ENCODE peak calls at places on chromosomes 2 and 18, in four cellular contexts. E, Z, K and R are unnamed samples.

GRCh38 chr2:28155627-28156026 is 237.0 kb upstream of the FOSL2 start:
- DNase-seq in E (peak; percentile 58), Z (no peak), K (peak; percentile 51), R (no peak)

GRCh38 chr2:209495855-209496585 is 72.2 kb downstream of the MAP2 start:
- DNase-seq in E (no peak), Z (no peak), K (no peak), R (peak; percentile 54)

GRCh38 chr2:217742276-217742675 is 260.5 kb downstream of the TNS1 start:
- DNase-seq in E (no peak), Z (no peak), K (no peak), R (no peak)

GRCh38 chr2:145595296-145595695 is 1075.4 kb upstream of the ZEB2 start:
- DNase-seq in E (no peak), Z (no peak), K (no peak), R (no peak)

GRCh38 chr2:127197475-127198385 is 22.4 kb downstream of the CYP27C1 start:
- DNase-seq in E (peak; percentile 85), Z (peak; percentile 70), K (peak; percentile 75), R (peak; percentile 33)

GRCh38 chr2:138827426-138828054 is 47.4 kb upstream of the NXPH2 start:
- DNase-seq in E (peak; percentile 72), Z (no peak), K (no peak), R (peak; percentile 57)

GRCh38 chr2:9095690-9096089 is 92.2 kb upstream of the MBOAT2 start:
- DNase-seq in E (peak; percentile 63), Z (no peak), K (peak; percentile 93), R (no peak)

GRCh38 chr2:10071595-10071994 is 8.6 kb downstream of the CYS1 start:
- DNase-seq in E (no peak), Z (no peak), K (no peak), R (no peak)

GRCh38 chr2:6993230-6993640 is 76.0 kb downstream of the RNF144A start:
- DNase-seq in E (no peak), Z (no peak), K (no peak), R (no peak)

GRCh38 chr2:43226955-43227829 is 786 bp upstream of the ZFP36L2 start:
- DNase-seq in E (peak; percentile 88), Z (peak; percentile 73), K (peak; percentile 84), R (peak; percentile 33)

GRCh38 chr2:25378731-25379490 is 37.2 kb upstream of the DNMT3A start:
- DNase-seq in E (no peak), Z (peak; percentile 15), K (no peak), R (no peak)

GRCh38 chr2:166651080-166651675 is 157.1 kb upstream of the SCN7A start:
- DNase-seq in E (no peak), Z (no peak), K (no peak), R (peak; percentile 65)

GRCh38 chr2:121884515-121884915 is 129.1 kb downstream of the TSN start:
- DNase-seq in E (no peak), Z (no peak), K (no peak), R (no peak)

GRCh38 chr2:100967716-100968115 is 34.4 kb upstream of the RPL31 start:
- DNase-seq in E (no peak), Z (no peak), K (no peak), R (no peak)

GRCh38 chr2:106115665-106116064 is 78.4 kb downstream of the UXS1 start:
- DNase-seq in E (no peak), Z (no peak), K (no peak), R (no peak)

GRCh38 chr2:222572264-222572721 is 83.6 kb downstream of the FARSB start:
- DNase-seq in E (no peak), Z (no peak), K (no peak), R (no peak)

GRCh38 chr2:120675460-120676130 is 60.1 kb upstream of the GLI2 start:
- DNase-seq in E (peak; percentile 73), Z (peak; percentile 55), K (peak; percentile 83), R (no peak)

GRCh38 chr2:165015052-165015642 is 59.8 kb upstream of the SLC38A11 start:
- DNase-seq in E (peak; percentile 84), Z (peak; percentile 56), K (peak; percentile 74), R (peak; percentile 54)

GRCh38 chr18:36848609-36849008 is 19.7 kb downstream of the KIAA1328 start:
- DNase-seq in E (no peak), Z (no peak), K (no peak), R (no peak)

GRCh38 chr2:153287109-153287801 is 191.3 kb downstream of the RPRM start:
- DNase-seq in E (peak; percentile 90), Z (no peak), K (peak; percentile 80), R (no peak)

GRCh38 chr2:226600184-226600583 is 199.4 kb downstream of the IRS1 start:
- DNase-seq in E (no peak), Z (no peak), K (peak; percentile 11), R (no peak)

GRCh38 chr2:3424171-3424795 is 44.8 kb downstream of the TRAPPC12 start:
- DNase-seq in E (no peak), Z (no peak), K (no peak), R (no peak)

GRCh38 chr2:3739313-3739712 is 35.9 kb downstream of the DCDC2C start:
- DNase-seq in E (no peak), Z (no peak), K (no peak), R (no peak)

GRCh38 chr2:25276569-25277465 is 64.9 kb downstream of the DNMT3A start:
- DNase-seq in E (peak; percentile 84), Z (peak; percentile 79), K (peak; percentile 79), R (no peak)

GRCh38 chr2:86042256-86043168 is 63.2 kb downstream of the POLR1A start:
- DNase-seq in E (no peak), Z (peak; percentile 7), K (no peak), R (no peak)

GRCh38 chr2:168024459-168024858 is 222.9 kb downstream of the STK39 start:
- DNase-seq in E (no peak), Z (no peak), K (no peak), R (no peak)

GRCh38 chr2:157820202-157820601 is 55.9 kb downstream of the ACVR1 start:
- DNase-seq in E (no peak), Z (no peak), K (no peak), R (no peak)

GRCh38 chr2:6887783-6888192 is 10.2 kb downstream of the RSAD2 start:
- DNase-seq in E (no peak), Z (no peak), K (no peak), R (no peak)

GRCh38 chr18:12283666-12284065 is 24.4 kb upstream of the TUBB6 start:
- DNase-seq in E (no peak), Z (no peak), K (peak; percentile 32), R (no peak)

GRCh38 chr2:182066439-182067061 is 80.9 kb downstream of the PPP1R1C start:
- DNase-seq in E (no peak), Z (no peak), K (no peak), R (no peak)

GRCh38 chr2:94879982-94880377 is 8.8 kb downstream of the TEKT4 start:
- DNase-seq in E (no peak), Z (no peak), K (no peak), R (no peak)

GRCh38 chr2:187985923-187986322 is 305.8 kb upstream of the GULP1 start:
- DNase-seq in E (no peak), Z (no peak), K (no peak), R (no peak)

GRCh38 chr2:62660582-62661262 is 44.8 kb upstream of the EHBP1 start:
- DNase-seq in E (no peak), Z (no peak), K (no peak), R (no peak)

GRCh38 chr2:160375037-160375436 is 118.6 kb downstream of the RBMS1 start:
- DNase-seq in E (no peak), Z (no peak), K (no peak), R (no peak)